ENCODE peak calls at places on chromosomes 1 and 21, in eight cellular contexts. Y is HEK293T, X is Calu3, A is C1 segment of cervical spinal cord, N is HS-27A, B is AML-193, V is HuH-7.5, K is choroid plexus epithelial cell. S is an unnamed sample.

GRCh38 chr1:30262158-30262557 is 461.2 kb downstream of the MATN1 start:
- DNase-seq in Y (no peak), X (no peak), A (no peak), N (no peak), B (no peak), V (no peak), K (no peak), S (no peak)

GRCh38 chr1:240256836-240257503 is 165.3 kb downstream of the FMN2 start:
- DNase-seq in Y (no peak), X (no peak), A (no peak), N (no peak), B (no peak), V (no peak), K (no peak), S (no peak)

GRCh38 chr1:155223017-155223416 is 14.5 kb downstream of the MTX1 start:
- DNase-seq in Y (no peak), X (no peak), A (no peak), N (no peak), B (no peak), V (no peak), K (no peak), S (no peak)

GRCh38 chr1:65538013-65538578 is 117.6 kb downstream of the LEPR start:
- DNase-seq in Y (no peak), X (no peak), A (no peak), N (no peak), B (no peak), V (no peak), K (no peak), S (no peak)

GRCh38 chr21:45574691-45575090 is 32.5 kb upstream of the SLC19A1 start:
- DNase-seq in Y (no peak), X (no peak), A (no peak), N (no peak), B (no peak), V (no peak), K (no peak), S (no peak)

GRCh38 chr1:6143392-6143791 is 36.7 kb downstream of the CHD5 start:
- DNase-seq in Y (no peak), X (no peak), A (no peak), N (no peak), B (no peak), V (no peak), K (peak; percentile 28), S (no peak)

GRCh38 chr1:239511865-239512264 is 125.5 kb downstream of the CHRM3 start:
- DNase-seq in Y (no peak), X (no peak), A (no peak), N (no peak), B (no peak), V (no peak), K (no peak), S (no peak)

GRCh38 chr1:170864784-170865538 is 70.4 kb upstream of the MROH9 start:
- DNase-seq in Y (no peak), X (no peak), A (no peak), N (no peak), B (no peak), V (no peak), K (peak; percentile 3), S (no peak)

GRCh38 chr1:21651214-21652042 is 17.7 kb downstream of the RAP1GAP start:
- DNase-seq in Y (peak; percentile 71), X (peak; percentile 42), A (peak; percentile 64), N (no peak), B (no peak), V (no peak), K (peak; percentile 10), S (peak; percentile 30)

GRCh38 chr21:45450741-45451740 is 46.1 kb downstream of the COL18A1 start:
- DNase-seq in Y (no peak), X (no peak), A (no peak), N (no peak), B (no peak), V (no peak), K (no peak), S (no peak)

GRCh38 chr1:63624911-63625310 is 31.7 kb downstream of the PGM1 start:
- DNase-seq in Y (no peak), X (no peak), A (no peak), N (peak; percentile 81), B (no peak), V (no peak), K (peak; percentile 75), S (peak; percentile 7)

GRCh38 chr21:43890042-43890441 is 25.0 kb downstream of the AGPAT3 start:
- DNase-seq in Y (no peak), X (no peak), A (no peak), N (no peak), B (no peak), V (no peak), K (no peak), S (no peak)

GRCh38 chr1:30798389-30798951 is 40.9 kb upstream of the LAPTM5 start:
- DNase-seq in Y (no peak), X (peak; percentile 20), A (peak; percentile 53), N (no peak), B (no peak), V (no peak), K (no peak), S (no peak)

GRCh38 chr21:42162831-42163510 is 56.0 kb upstream of the ABCG1 start:
- DNase-seq in Y (no peak), X (no peak), A (no peak), N (no peak), B (no peak), V (no peak), K (no peak), S (no peak)

GRCh38 chr1:77948841-77949424 is 29.9 kb downstream of the FUBP1 start:
- DNase-seq in Y (peak; percentile 39), X (peak; percentile 23), A (no peak), N (no peak), B (no peak), V (no peak), K (peak; percentile 71), S (peak; percentile 30)

GRCh38 chr1:20187103-20187812 is 940 bp upstream of the PLA2G2C start:
- DNase-seq in Y (no peak), X (no peak), A (no peak), N (no peak), B (no peak), V (no peak), K (no peak), S (no peak)

GRCh38 chr1:214362188-214362882 is 81.4 kb downstream of the SMYD2 start:
- DNase-seq in Y (no peak), X (no peak), A (no peak), N (no peak), B (no peak), V (no peak), K (peak; percentile 65), S (no peak)

GRCh38 chr1:219772265-219773036 is 155.9 kb downstream of the SLC30A10 start:
- DNase-seq in Y (no peak), X (no peak), A (no peak), N (no peak), B (no peak), V (no peak), K (no peak), S (no peak)

GRCh38 chr1:192545781-192546521 is 29.6 kb upstream of the RGS1 start:
- DNase-seq in Y (no peak), X (no peak), A (no peak), N (no peak), B (peak; percentile 76), V (no peak), K (peak; percentile 58), S (peak; percentile 12)

GRCh38 chr1:29332204-29332603 is 95.9 kb downstream of the PTPRU start:
- DNase-seq in Y (peak; percentile 75), X (peak; percentile 44), A (no peak), N (peak; percentile 14), B (peak; percentile 35), V (peak; percentile 44), K (peak; percentile 50), S (no peak)

GRCh38 chr1:24714859-24715520 is 30.3 kb upstream of the CLIC4 start:
- DNase-seq in Y (no peak), X (no peak), A (peak; percentile 100), N (no peak), B (no peak), V (no peak), K (no peak), S (no peak)

GRCh38 chr1:145995964-145996432 is 381 bp downstream of the TXNIP start:
- DNase-seq in Y (peak; percentile 47), X (no peak), A (no peak), N (no peak), B (no peak), V (no peak), K (no peak), S (no peak)

GRCh38 chr1:19514391-19514831 is 29.1 kb upstream of the CAPZB start:
- DNase-seq in Y (no peak), X (no peak), A (no peak), N (no peak), B (no peak), V (no peak), K (peak; percentile 95), S (no peak)

GRCh38 chr1:67018574-67018973 is 35.4 kb downstream of the SLC35D1 start:
- DNase-seq in Y (no peak), X (no peak), A (no peak), N (no peak), B (no peak), V (no peak), K (no peak), S (no peak)

GRCh38 chr21:15444118-15444960 is 285.4 kb upstream of the USP25 start:
- DNase-seq in Y (no peak), X (no peak), A (no peak), N (no peak), B (no peak), V (no peak), K (peak; percentile 31), S (peak; percentile 67)

GRCh38 chr1:165376041-165376810 is 19.7 kb upstream of the LMX1A start:
- DNase-seq in Y (peak; percentile 37), X (peak; percentile 54), A (peak; percentile 88), N (no peak), B (no peak), V (no peak), K (peak; percentile 52), S (no peak)

GRCh38 chr1:63626222-63626621 is 33.0 kb downstream of the PGM1 start:
- DNase-seq in Y (no peak), X (no peak), A (no peak), N (no peak), B (peak; percentile 26), V (no peak), K (peak; percentile 21), S (no peak)

GRCh38 chr1:155859881-155860841 is 794 bp downstream of the SYT11 start:
- DNase-seq in Y (no peak), X (no peak), A (peak; percentile 97), N (peak; percentile 39), B (no peak), V (peak; percentile 66), K (peak; percentile 80), S (no peak)

GRCh38 chr1:2526824-2527552 is 592 bp upstream of the PANK4 start:
- DNase-seq in Y (no peak), X (no peak), A (peak; percentile 67), N (no peak), B (no peak), V (no peak), K (no peak), S (no peak)

GRCh38 chr1:26161408-26162219 is 2.7 kb downstream of the FAM110D start:
- DNase-seq in Y (peak; percentile 61), X (peak; percentile 66), A (peak; percentile 45), N (no peak), B (peak; percentile 33), V (peak; percentile 65), K (peak; percentile 55), S (peak; percentile 26)